ENCODE peak calls at places on chromosomes 6 and 20, in six cellular contexts. One of them, this sample, is unnamed.

GRCh38 chr6:112016335-112016734 is 37.6 kb upstream of the CCN6 start:
- DNase-seq in K562: no peak
- DNase-seq in HCT116: no peak
- DNase-seq in GM12878: no peak
- DNase-seq in HepG2: no peak
- DNase-seq in SK-N-SH: no peak
- DNase-seq in this sample: no peak

GRCh38 chr6:41170547-41171160 is 7.7 kb upstream of the TREM2 start:
- DNase-seq in GM12878: no peak
- DNase-seq in HCT116: no peak
- DNase-seq in HepG2: no peak
- DNase-seq in SK-N-SH: no peak
- DNase-seq in K562: no peak
- DNase-seq in this sample: no peak

GRCh38 chr6:47852727-47853126 is 70.9 kb downstream of the OPN5 start:
- DNase-seq in HepG2: no peak
- DNase-seq in SK-N-SH: no peak
- DNase-seq in K562: no peak
- DNase-seq in GM12878: no peak
- DNase-seq in HCT116: no peak
- DNase-seq in this sample: no peak

GRCh38 chr6:25789475-25789874 is 34.9 kb downstream of the SLC17A4 start:
- DNase-seq in GM12878: no peak
- DNase-seq in SK-N-SH: no peak
- DNase-seq in HepG2: no peak
- DNase-seq in HCT116: no peak
- DNase-seq in K562: no peak
- DNase-seq in this sample: no peak

GRCh38 chr6:69416739-69417138 is 380.1 kb downstream of the LMBRD1 start:
- DNase-seq in GM12878: no peak
- DNase-seq in HCT116: no peak
- DNase-seq in K562: no peak
- DNase-seq in HepG2: no peak
- DNase-seq in SK-N-SH: no peak
- DNase-seq in this sample: no peak

GRCh38 chr20:37343212-37343993 is 2.5 kb upstream of the SRC start:
- DNase-seq in GM12878: no peak
- DNase-seq in K562: no peak
- DNase-seq in SK-N-SH: no peak
- DNase-seq in HepG2: peak; percentile 53
- DNase-seq in HCT116: no peak
- DNase-seq in this sample: peak; percentile 63

GRCh38 chr20:32188376-32189122 is 19.0 kb downstream of the PLAGL2 start:
- DNase-seq in GM12878: no peak
- DNase-seq in SK-N-SH: no peak
- DNase-seq in K562: no peak
- DNase-seq in HepG2: no peak
- DNase-seq in HCT116: no peak
- DNase-seq in this sample: no peak

GRCh38 chr6:20707166-20707485 is 172.9 kb downstream of the CDKAL1 start:
- DNase-seq in K562: no peak
- DNase-seq in HCT116: no peak
- DNase-seq in HepG2: peak; percentile 52
- DNase-seq in SK-N-SH: no peak
- DNase-seq in GM12878: no peak
- DNase-seq in this sample: no peak

GRCh38 chr6:112626468-112627082 is 279.4 kb downstream of the RFPL4B start:
- DNase-seq in HepG2: peak; percentile 10
- DNase-seq in K562: peak; percentile 12
- DNase-seq in SK-N-SH: no peak
- DNase-seq in HCT116: no peak
- DNase-seq in GM12878: no peak
- DNase-seq in this sample: no peak

GRCh38 chr6:132401120-132401940 is at the start of gene MOXD1:
- DNase-seq in HepG2: no peak
- DNase-seq in K562: peak; percentile 25
- DNase-seq in HCT116: no peak
- DNase-seq in GM12878: no peak
- DNase-seq in SK-N-SH: peak; percentile 65
- DNase-seq in this sample: no peak

GRCh38 chr6:167351656-167352354 is 26.9 kb downstream of the TTLL2 start:
- DNase-seq in K562: no peak
- DNase-seq in GM12878: no peak
- DNase-seq in HCT116: no peak
- DNase-seq in HepG2: no peak
- DNase-seq in SK-N-SH: no peak
- DNase-seq in this sample: no peak

GRCh38 chr6:22366214-22366613 is 69.4 kb upstream of the PRL start:
- DNase-seq in SK-N-SH: no peak
- DNase-seq in GM12878: no peak
- DNase-seq in K562: no peak
- DNase-seq in HCT116: no peak
- DNase-seq in HepG2: no peak
- DNase-seq in this sample: no peak

GRCh38 chr6:105620878-105621277 is 218.0 kb upstream of the PREP start:
- DNase-seq in HepG2: no peak
- DNase-seq in SK-N-SH: no peak
- DNase-seq in GM12878: no peak
- DNase-seq in HCT116: no peak
- DNase-seq in K562: no peak
- DNase-seq in this sample: no peak

GRCh38 chr6:1724616-1725015 is 114.9 kb downstream of the FOXC1 start:
- DNase-seq in GM12878: no peak
- DNase-seq in SK-N-SH: no peak
- DNase-seq in HCT116: peak; percentile 79
- DNase-seq in HepG2: no peak
- DNase-seq in K562: no peak
- DNase-seq in this sample: no peak

GRCh38 chr6:81750660-81751387 is 1.7 kb downstream of the TENT5A start:
- DNase-seq in HepG2: no peak
- DNase-seq in GM12878: no peak
- DNase-seq in HCT116: no peak
- DNase-seq in K562: no peak
- DNase-seq in SK-N-SH: no peak
- DNase-seq in this sample: no peak

GRCh38 chr20:4817230-4817671 is 95.5 kb downstream of the PRND start:
- DNase-seq in HCT116: no peak
- DNase-seq in SK-N-SH: no peak
- DNase-seq in HepG2: peak; percentile 35
- DNase-seq in K562: peak; percentile 18
- DNase-seq in GM12878: no peak
- DNase-seq in this sample: no peak

GRCh38 chr6:47083586-47084047 is 41.5 kb upstream of the ADGRF1 start:
- DNase-seq in GM12878: no peak
- DNase-seq in HCT116: no peak
- DNase-seq in HepG2: peak; percentile 86
- DNase-seq in SK-N-SH: peak; percentile 73
- DNase-seq in K562: no peak
- DNase-seq in this sample: peak; percentile 68

GRCh38 chr6:3697609-3698008 is 53.9 kb downstream of the PXDC1 start:
- DNase-seq in HepG2: no peak
- DNase-seq in GM12878: no peak
- DNase-seq in K562: no peak
- DNase-seq in HCT116: no peak
- DNase-seq in SK-N-SH: no peak
- DNase-seq in this sample: no peak

GRCh38 chr6:131897050-131897435 is 54.1 kb downstream of the CCN2 start:
- DNase-seq in HCT116: no peak
- DNase-seq in SK-N-SH: no peak
- DNase-seq in HepG2: no peak
- DNase-seq in K562: no peak
- DNase-seq in GM12878: no peak
- DNase-seq in this sample: no peak

GRCh38 chr20:37522258-37523011 is 1.4 kb downstream of the NNAT start:
- DNase-seq in GM12878: no peak
- DNase-seq in HCT116: no peak
- DNase-seq in SK-N-SH: peak; percentile 73
- DNase-seq in HepG2: no peak
- DNase-seq in K562: no peak
- DNase-seq in this sample: no peak

GRCh38 chr6:12529364-12530019 is 187.1 kb upstream of the PHACTR1 start:
- DNase-seq in HepG2: no peak
- DNase-seq in K562: no peak
- DNase-seq in GM12878: no peak
- DNase-seq in SK-N-SH: no peak
- DNase-seq in HCT116: no peak
- DNase-seq in this sample: no peak

GRCh38 chr20:2690718-2691117 is 1.9 kb upstream of the EBF4 start:
- DNase-seq in HepG2: no peak
- DNase-seq in SK-N-SH: no peak
- DNase-seq in K562: no peak
- DNase-seq in GM12878: no peak
- DNase-seq in HCT116: no peak
- DNase-seq in this sample: no peak

GRCh38 chr6:43267619-43268347 is 24.5 kb downstream of the TTBK1 start:
- DNase-seq in HepG2: peak; percentile 99
- DNase-seq in GM12878: no peak
- DNase-seq in SK-N-SH: no peak
- DNase-seq in K562: peak; percentile 81
- DNase-seq in HCT116: no peak
- DNase-seq in this sample: no peak

GRCh38 chr6:118177720-118178119 is 270.7 kb downstream of the SLC35F1 start:
- DNase-seq in HCT116: no peak
- DNase-seq in HepG2: no peak
- DNase-seq in K562: no peak
- DNase-seq in GM12878: no peak
- DNase-seq in SK-N-SH: no peak
- DNase-seq in this sample: no peak

GRCh38 chr6:131303338-131303954 is 168.2 kb downstream of the AKAP7 start:
- DNase-seq in SK-N-SH: no peak
- DNase-seq in GM12878: no peak
- DNase-seq in HCT116: no peak
- DNase-seq in K562: no peak
- DNase-seq in HepG2: no peak
- DNase-seq in this sample: no peak

DNA sequence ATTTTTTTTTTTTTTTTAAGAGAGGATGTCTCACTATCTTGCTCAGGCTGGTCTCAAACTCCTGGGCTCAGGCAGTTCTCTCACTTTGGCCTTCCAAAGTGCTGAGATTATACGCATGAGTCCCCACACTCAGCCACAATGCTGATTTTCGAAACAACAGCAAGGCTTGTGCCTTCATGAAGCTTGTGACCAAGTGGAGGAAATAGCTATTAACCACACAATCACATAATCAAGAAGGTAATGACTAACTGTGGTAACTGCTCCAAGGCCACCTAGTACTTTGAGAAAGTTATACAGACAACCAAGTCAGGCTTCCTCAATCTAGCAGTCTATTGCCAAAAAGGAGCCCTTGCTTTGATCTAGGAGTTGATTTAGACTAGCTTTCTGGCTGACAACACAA is 46.3 kb downstream of the SOD2 start:
- DNase-seq in HCT116: no peak
- DNase-seq in GM12878: peak; percentile 63
- DNase-seq in SK-N-SH: no peak
- DNase-seq in K562: no peak
- DNase-seq in HepG2: no peak
- DNase-seq in this sample: no peak
- TF ChIP-seq JUND in HCT116: no peak
- TF ChIP-seq JUND in GM12878: no peak
- TF ChIP-seq JUND in SK-N-SH: no peak
- TF ChIP-seq JUND in K562: no peak
- TF ChIP-seq JUND in HepG2: no peak
- TF ChIP-seq JUND in this sample: no peak

DNA sequence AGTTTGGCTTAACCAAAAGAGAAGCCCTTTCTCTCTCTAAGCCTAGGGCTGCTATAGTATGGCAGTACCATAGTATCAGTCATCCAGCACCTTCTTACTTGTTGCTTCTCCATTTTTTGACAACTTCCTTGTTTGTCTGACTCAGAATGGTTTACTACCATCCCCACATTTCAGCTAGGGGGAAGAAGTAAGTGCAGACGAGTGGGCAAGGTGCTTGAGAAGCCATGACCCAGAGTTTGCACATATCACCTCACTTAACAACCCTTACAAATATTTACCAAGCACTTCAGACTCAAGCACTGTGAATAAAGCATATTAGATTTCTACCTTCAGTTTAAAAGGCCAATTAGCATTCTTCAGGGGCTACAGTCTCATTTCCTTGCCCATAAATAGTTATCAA is 289.9 kb upstream of the TSHZ2 start:
- DNase-seq in GM12878: no peak
- DNase-seq in SK-N-SH: no peak
- DNase-seq in HepG2: no peak
- DNase-seq in HCT116: no peak
- DNase-seq in K562: no peak
- DNase-seq in this sample: no peak
- TF ChIP-seq JUND in GM12878: no peak
- TF ChIP-seq JUND in SK-N-SH: no peak
- TF ChIP-seq JUND in HepG2: no peak
- TF ChIP-seq JUND in HCT116: no peak
- TF ChIP-seq JUND in K562: no peak
- TF ChIP-seq JUND in this sample: no peak

GRCh38 chr6:157240059-157240959 is 83.0 kb downstream of the TMEM242 start:
- DNase-seq in GM12878: no peak
- DNase-seq in HepG2: peak; percentile 37
- DNase-seq in HCT116: no peak
- DNase-seq in K562: peak; percentile 91
- DNase-seq in SK-N-SH: no peak
- DNase-seq in this sample: no peak
- TF ChIP-seq JUND in GM12878: no peak
- TF ChIP-seq JUND in HepG2: no peak
- TF ChIP-seq JUND in HCT116: no peak
- TF ChIP-seq JUND in K562: peak; percentile 48
- TF ChIP-seq JUND in SK-N-SH: no peak
- TF ChIP-seq JUND in this sample: no peak

DNA sequence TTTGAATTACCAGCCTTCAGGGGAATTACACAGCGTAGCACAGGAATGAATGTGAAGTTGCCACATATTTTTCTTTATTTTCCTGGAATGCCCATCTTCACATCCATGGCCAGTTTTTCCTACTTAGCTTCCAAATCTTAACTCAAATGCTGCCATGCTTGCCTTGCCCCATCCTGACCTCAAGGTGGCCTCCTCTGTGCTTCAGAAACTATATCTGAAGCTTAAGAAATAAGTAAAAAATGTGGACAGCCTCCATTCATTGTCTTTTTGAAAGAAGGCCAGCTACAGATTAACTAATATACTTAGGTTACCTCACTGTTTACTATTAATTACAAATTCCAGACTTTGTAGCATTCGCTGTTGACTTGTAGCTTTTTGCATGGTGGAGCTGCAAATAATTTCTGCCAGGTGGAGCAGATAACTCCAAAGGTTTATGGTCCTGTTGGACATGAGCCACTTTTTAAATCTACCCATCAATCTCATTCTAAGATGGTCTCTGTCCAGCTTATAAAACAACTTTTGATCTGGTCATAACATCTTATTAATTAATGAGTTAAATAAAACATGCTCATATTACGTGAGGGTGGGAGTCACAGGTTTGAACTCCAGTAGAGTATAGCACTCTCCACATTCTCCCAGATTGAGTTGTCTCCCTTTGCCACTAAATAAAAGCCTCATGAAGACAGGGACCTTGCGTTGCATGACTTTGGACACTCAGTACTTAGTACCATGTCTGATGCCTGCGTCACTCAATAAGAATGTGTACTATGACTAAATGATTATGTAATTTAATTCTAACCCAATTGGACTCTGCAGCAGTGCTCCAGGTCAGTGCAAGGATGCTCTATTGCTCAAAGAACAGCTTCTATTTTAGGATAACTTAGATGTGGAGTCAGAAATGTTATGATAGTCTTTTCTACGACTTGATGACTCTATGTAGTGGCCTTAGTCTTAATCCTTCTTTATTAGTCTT is 678.6 kb upstream of the CITED2 start:
- DNase-seq in GM12878: no peak
- DNase-seq in HCT116: no peak
- DNase-seq in SK-N-SH: no peak
- DNase-seq in K562: peak; percentile 32
- DNase-seq in HepG2: no peak
- DNase-seq in this sample: no peak
- TF ChIP-seq JUND in GM12878: no peak
- TF ChIP-seq JUND in HCT116: no peak
- TF ChIP-seq JUND in SK-N-SH: no peak
- TF ChIP-seq JUND in K562: no peak
- TF ChIP-seq JUND in HepG2: no peak
- TF ChIP-seq JUND in this sample: no peak

This sample was measured in T47D.